ENCODE peak calls at places on chromosomes 13 and 19, in six cellular contexts. K, Z, X, L, C and Y are unnamed samples.

GRCh38 chr19:47240996-47241918 is 10.3 kb upstream of the BBC3 start:
- DNase-seq in K (no peak), Z (peak; percentile 74), X (peak; percentile 57), L (no peak), C (no peak), Y (peak; percentile 80)

GRCh38 chr13:89496478-89496877 is 1825.3 kb downstream of the SLITRK5 start:
- DNase-seq in K (no peak), Z (no peak), X (peak; percentile 34), L (no peak), C (no peak), Y (no peak)

GRCh38 chr19:56566904-56567273 is 379 bp upstream of the ZNF470 start:
- DNase-seq in K (no peak), Z (no peak), X (no peak), L (peak; percentile 78), C (peak; percentile 57), Y (no peak)

GRCh38 chr19:1956868-1957492 is 16.0 kb downstream of the CSNK1G2 start:
- DNase-seq in K (no peak), Z (peak; percentile 40), X (no peak), L (no peak), C (no peak), Y (no peak)

GRCh38 chr19:1952635-1953034 is 11.7 kb downstream of the CSNK1G2 start:
- DNase-seq in K (no peak), Z (no peak), X (no peak), L (no peak), C (no peak), Y (no peak)

GRCh38 chr19:29022165-29022564 is 190.8 kb downstream of the UQCRFS1 start:
- DNase-seq in K (no peak), Z (no peak), X (no peak), L (no peak), C (no peak), Y (no peak)

GRCh38 chr13:20136781-20137703 is 23.8 kb downstream of the GJA3 start:
- DNase-seq in K (peak; percentile 75), Z (peak; percentile 79), X (no peak), L (no peak), C (no peak), Y (peak; percentile 14)

GRCh38 chr13:21625366-21625765 is 21.4 kb upstream of the MICU2 start:
- DNase-seq in K (no peak), Z (no peak), X (peak; percentile 7), L (no peak), C (no peak), Y (peak; percentile 36)

GRCh38 chr19:4069331-4069959 is 2.7 kb upstream of the ZBTB7A start:
- DNase-seq in K (no peak), Z (no peak), X (no peak), L (no peak), C (no peak), Y (no peak)

GRCh38 chr19:17996826-17997316 is 11.1 kb upstream of the ARRDC2 start:
- DNase-seq in K (peak; percentile 97), Z (peak; percentile 85), X (peak; percentile 16), L (peak; percentile 91), C (peak; percentile 89), Y (peak; percentile 78)
- TF ChIP-seq CTCF in K (peak; percentile 99), Z (peak; percentile 95), X (peak; percentile 77), L (peak; percentile 97), C (peak; percentile 98), Y (peak; percentile 94)

GRCh38 chr13:101265934-101266333 is 150.4 kb downstream of the NALCN start:
- DNase-seq in K (no peak), Z (no peak), X (no peak), L (no peak), C (no peak), Y (no peak)
- TF ChIP-seq CTCF in K (no peak), Z (no peak), X (no peak), L (no peak), C (no peak), Y (no peak)

DNA sequence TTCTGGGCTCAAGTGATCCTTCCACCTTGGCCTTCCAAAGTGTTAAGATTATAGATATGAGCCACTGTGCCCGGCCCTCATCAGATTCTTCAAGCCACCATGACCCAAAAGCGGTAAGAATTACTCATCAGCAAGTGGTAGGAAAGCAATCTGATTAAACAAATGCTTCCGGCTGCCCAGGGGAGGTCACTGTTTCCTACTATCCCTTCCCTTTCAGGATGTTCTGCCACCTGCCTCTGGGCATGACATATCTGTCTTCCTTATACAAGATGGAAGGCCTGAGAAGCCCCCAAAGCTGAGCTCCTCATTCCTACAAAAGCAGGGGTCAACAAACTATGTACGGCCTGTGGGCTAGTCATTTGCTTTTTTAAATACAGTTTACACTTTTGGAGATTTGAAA is 6.9 kb downstream of the ABHD8 start:
- DNase-seq in K (no peak), Z (no peak), X (peak; percentile 31), L (no peak), C (no peak), Y (no peak)
- TF ChIP-seq CTCF in K (peak; percentile 9), Z (no peak), X (no peak), L (no peak), C (no peak), Y (no peak)

GRCh38 chr13:95620498-95621140 is 23.9 kb downstream of the DZIP1 start:
- DNase-seq in K (no peak), Z (no peak), X (no peak), L (no peak), C (no peak), Y (no peak)
- TF ChIP-seq CTCF in K (no peak), Z (no peak), X (no peak), L (no peak), C (no peak), Y (no peak)

GRCh38 chr13:102089722-102090121 is 312.1 kb downstream of the FGF14 start:
- DNase-seq in K (no peak), Z (no peak), X (no peak), L (no peak), C (no peak), Y (no peak)

GRCh38 chr13:102090532-102090931 is 311.3 kb downstream of the FGF14 start:
- DNase-seq in K (no peak), Z (no peak), X (no peak), L (no peak), C (no peak), Y (no peak)

GRCh38 chr13:102091231-102091630 is 310.6 kb downstream of the FGF14 start:
- DNase-seq in K (no peak), Z (peak; percentile 72), X (no peak), L (no peak), C (no peak), Y (no peak)

GRCh38 chr13:102089177-102089576 is 312.7 kb downstream of the FGF14 start:
- DNase-seq in K (no peak), Z (no peak), X (no peak), L (no peak), C (no peak), Y (no peak)
- TF ChIP-seq CTCF in K (peak; percentile 39), Z (peak; percentile 39), X (no peak), L (no peak), C (no peak), Y (no peak)

DNA sequence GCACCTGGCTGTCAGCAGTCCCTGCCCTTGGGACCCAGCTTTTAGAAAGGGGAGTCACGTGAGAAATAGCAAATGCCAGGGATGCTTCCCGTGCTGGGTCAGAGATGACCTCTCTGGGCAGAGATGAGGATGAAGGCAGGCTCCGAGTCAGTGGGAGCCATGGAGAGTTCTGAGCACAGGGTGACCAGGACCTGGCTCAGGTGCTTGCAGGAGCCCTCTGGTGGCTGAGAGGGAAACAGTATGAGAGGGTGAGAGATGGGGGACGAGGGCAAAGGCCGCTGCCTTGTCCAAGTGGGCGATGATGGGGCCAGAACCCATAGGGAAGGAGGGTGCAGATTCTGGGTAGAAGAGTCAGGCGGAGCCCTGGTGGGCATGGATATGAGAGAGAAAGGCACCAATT is 15.8 kb downstream of the TMED1 start:
- DNase-seq in K (no peak), Z (no peak), X (no peak), L (no peak), C (no peak), Y (no peak)
- TF ChIP-seq CTCF in K (peak; percentile 32), Z (peak; percentile 20), X (no peak), L (no peak), C (no peak), Y (peak; percentile 31)

DNA sequence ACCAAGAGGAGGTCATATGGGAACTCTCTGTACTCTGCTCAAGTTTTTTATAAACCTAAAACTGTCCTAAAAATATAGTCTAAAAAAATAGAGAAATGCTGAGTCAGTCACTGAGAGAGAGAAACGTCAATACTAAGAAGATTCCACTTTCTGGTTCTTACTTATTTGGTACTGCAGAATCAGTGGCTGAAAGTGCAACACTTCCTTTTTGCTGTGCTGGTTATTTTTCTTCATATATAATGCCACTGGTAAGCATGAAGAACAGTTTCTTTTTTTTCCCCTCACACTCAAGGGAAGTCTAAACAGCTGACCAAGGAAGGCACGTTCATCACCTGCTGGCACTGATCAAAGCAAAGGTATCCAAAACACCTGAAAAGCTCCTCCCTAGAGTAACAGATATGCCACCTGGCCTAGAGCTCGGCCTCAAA is 44.3 kb upstream of the N4BP2L1 start:
- DNase-seq in K (no peak), Z (no peak), X (no peak), L (no peak), C (no peak), Y (peak; percentile 19)
- TF ChIP-seq CTCF in K (no peak), Z (no peak), X (no peak), L (no peak), C (no peak), Y (no peak)

DNA sequence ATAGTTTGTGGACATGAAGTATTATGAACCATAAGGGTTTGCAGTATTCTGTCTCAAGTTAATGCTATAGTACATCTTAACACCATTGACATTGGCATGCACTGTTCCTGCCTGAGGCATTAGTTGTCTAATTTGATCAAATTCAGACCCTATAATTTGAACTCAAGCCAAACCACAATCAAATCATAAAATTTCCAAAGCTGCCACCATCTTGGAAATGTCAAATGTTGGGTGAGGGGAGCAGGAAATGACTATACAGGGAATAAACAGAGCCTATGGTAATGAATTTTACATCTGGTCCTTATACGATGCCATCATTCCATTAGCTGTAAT is 257.9 kb downstream of the SPRY2 start:
- DNase-seq in K (no peak), Z (no peak), X (no peak), L (no peak), C (no peak), Y (no peak)
- TF ChIP-seq CTCF in K (no peak), Z (no peak), X (no peak), L (no peak), C (no peak), Y (no peak)

GRCh38 chr13:107456431-107456830 is 758.9 kb downstream of the LIG4 start:
- DNase-seq in K (no peak), Z (no peak), X (peak; percentile 5), L (no peak), C (no peak), Y (no peak)

GRCh38 chr13:107450426-107450825 is 764.9 kb downstream of the LIG4 start:
- DNase-seq in K (no peak), Z (no peak), X (no peak), L (no peak), C (no peak), Y (peak; percentile 14)

GRCh38 chr13:107447591-107447990 is 767.7 kb downstream of the LIG4 start:
- DNase-seq in K (no peak), Z (no peak), X (no peak), L (no peak), C (no peak), Y (no peak)

GRCh38 chr13:107452833-107453232 is 762.5 kb downstream of the LIG4 start:
- DNase-seq in K (no peak), Z (no peak), X (no peak), L (no peak), C (no peak), Y (no peak)

DNA sequence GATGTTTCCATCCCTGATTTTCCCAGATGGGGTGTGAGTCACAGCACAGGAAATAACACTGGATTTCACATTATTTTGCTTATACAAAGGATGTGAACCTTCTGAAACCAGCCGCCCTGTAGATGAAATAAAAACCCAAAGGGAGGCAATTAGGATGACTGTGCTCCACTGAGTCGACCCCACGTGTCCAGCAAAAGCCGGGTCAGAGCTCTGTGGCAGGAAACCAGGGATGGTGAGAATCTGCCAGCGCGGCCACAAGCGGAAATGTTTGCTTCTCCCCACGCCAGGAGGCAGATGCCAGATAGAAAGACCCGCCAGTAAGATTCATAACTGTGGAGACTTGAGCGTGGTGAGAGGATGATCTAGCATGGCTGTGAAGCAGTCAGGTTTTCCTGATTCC is 764.4 kb downstream of the LIG4 start:
- DNase-seq in K (peak; percentile 91), Z (no peak), X (peak; percentile 99), L (no peak), C (no peak), Y (peak; percentile 92)
- TF ChIP-seq CTCF in K (peak; percentile 35), Z (no peak), X (no peak), L (no peak), C (no peak), Y (no peak)